ENCODE peak calls at places on chromosomes 16 and 17, in seven cellular contexts. U is Right ventricle myocardium superior, N is astrocyte of the cerebellum, Y is mesendoderm, I is ecto neural progenitor cell, T is epithelial cell of esophagus, J is naive B cell. P is an unnamed sample.

GRCh38 chr16:10232757-10233156 is 50.5 kb upstream of the GRIN2A start:
- DNase-seq in U (no peak), N (no peak), Y (no peak), I (no peak), T (no peak), J (no peak), P (no peak)

GRCh38 chr17:14304876-14305636 is 4.2 kb downstream of the HS3ST3B1 start:
- DNase-seq in U (no peak), N (no peak), Y (peak), I (peak), T (no peak), J (no peak), P (peak)

GRCh38 chr17:41329279-41329925 is 13.9 kb upstream of the KRTAP17-1 start:
- DNase-seq in U (peak), N (no peak), Y (peak), I (peak), T (peak), J (no peak), P (peak)

GRCh38 chr17:69679839-69680238 is 265.3 kb downstream of the MAP2K6 start:
- DNase-seq in U (no peak), N (peak), Y (no peak), I (no peak), T (no peak), J (no peak), P (no peak)

GRCh38 chr17:17056167-17056562 is 13.9 kb downstream of the MPRIP start:
- DNase-seq in U (no peak), N (no peak), Y (no peak), I (no peak), T (peak), J (no peak), P (no peak)

GRCh38 chr17:4947010-4947410 is 1.3 kb downstream of the PFN1 start:
- DNase-seq in U (no peak), N (no peak), Y (peak), I (no peak), T (no peak), J (no peak), P (no peak)

GRCh38 chr17:44782349-44782850 is 23.6 kb downstream of the ADAM11 start:
- DNase-seq in U (no peak), N (no peak), Y (no peak), I (no peak), T (no peak), J (no peak), P (no peak)

GRCh38 chr16:58085584-58086251 is 43.5 kb downstream of the CFAP20 start:
- DNase-seq in U (peak), N (no peak), Y (no peak), I (no peak), T (no peak), J (no peak), P (no peak)

GRCh38 chr16:7321661-7322060 is 11.0 kb upstream of the RBFOX1 start:
- DNase-seq in U (no peak), N (no peak), Y (peak), I (no peak), T (no peak), J (no peak), P (no peak)

GRCh38 chr17:19579867-19580565 is 46.4 kb downstream of the SLC47A1 start:
- DNase-seq in U (peak), N (no peak), Y (peak), I (no peak), T (peak), J (no peak), P (no peak)

GRCh38 chr17:55144518-55144917 is 120.2 kb upstream of the HLF start:
- DNase-seq in U (no peak), N (no peak), Y (no peak), I (no peak), T (no peak), J (no peak), P (no peak)

GRCh38 chr17:57926723-57927047 is 28.5 kb downstream of the CUEDC1 start:
- DNase-seq in U (no peak), N (no peak), Y (no peak), I (no peak), T (no peak), J (no peak), P (no peak)

GRCh38 chr16:84729716-84730320 is 30.0 kb downstream of the USP10 start:
- DNase-seq in U (no peak), N (no peak), Y (no peak), I (no peak), T (no peak), J (no peak), P (no peak)

P was measured in lung.